ENCODE peak calls at places on chromosomes 13 and 19, in four cellular contexts. M, G, B and X are unnamed samples. For H3K4me1, the result is how much of the 10 kb centered on the place peaks cover.

GRCh38 chr13:51396352-51396751 is 56.5 kb downstream of the INTS6 start:
- DNase-seq in M (no peak), G (no peak), B (no peak), X (no peak)

GRCh38 chr19:39557791-39558622 is 18.0 kb upstream of the EID2 start:
- DNase-seq in M (no peak), G (no peak), B (no peak), X (no peak)

GRCh38 chr13:81872581-81872980 is 1531.7 kb upstream of the SPRY2 start:
- DNase-seq in M (no peak), G (peak), B (no peak), X (no peak)

GRCh38 chr19:55069137-55069858 is 6.3 kb upstream of the RDH13 start:
- DNase-seq in M (no peak), G (no peak), B (peak), X (no peak)

GRCh38 chr19:46788101-46788967 is at the start of gene SLC1A5:
- DNase-seq in M (peak), G (peak), B (peak), X (peak)

GRCh38 chr19:35619290-35619923 is 6.9 kb downstream of the HAUS5 start:
- DNase-seq in M (no peak), G (no peak), B (no peak), X (no peak)

GRCh38 chr13:33119886-33120543 is 103.8 kb downstream of the KL start:
- DNase-seq in M (no peak), G (no peak), B (no peak), X (no peak)

GRCh38 chr19:8335343-8336071 is 7.6 kb downstream of the KANK3 start:
- DNase-seq in M (no peak), G (no peak), B (no peak), X (no peak)

GRCh38 chr13:49399801-49400472 is 43.9 kb downstream of the CAB39L start:
- DNase-seq in M (no peak), G (no peak), B (no peak), X (no peak)

GRCh38 chr13:26561636-26562537 is 4.4 kb downstream of the WASF3 start:
- DNase-seq in M (no peak), G (no peak), B (no peak), X (no peak)

GRCh38 chr13:26628706-26629105 is 71.2 kb downstream of the WASF3 start:
- DNase-seq in M (no peak), G (no peak), B (no peak), X (no peak)

GRCh38 chr13:43686557-43686956 is 100.2 kb downstream of the ENOX1 start:
- DNase-seq in M (peak), G (peak), B (no peak), X (peak)

GRCh38 chr19:55149078-55150003 is at the start of gene TNNT1:
- DNase-seq in M (no peak), G (no peak), B (no peak), X (no peak)

GRCh38 chr19:1360818-1361461 is 22.8 kb upstream of the NDUFS7 start:
- DNase-seq in M (peak), G (peak), B (no peak), X (peak)

GRCh38 chr13:51541809-51542258 is 42.4 kb upstream of the WDFY2 start:
- DNase-seq in M (no peak), G (peak), B (peak), X (no peak)

GRCh38 chr13:50128406-50129048 is 113.3 kb downstream of the KCNRG start:
- DNase-seq in M (no peak), G (no peak), B (no peak), X (no peak)

GRCh38 chr13:110886475-110887241 is 28.2 kb downstream of the ANKRD10 start:
- DNase-seq in M (no peak), G (no peak), B (no peak), X (no peak)

GRCh38 chr13:28576037-28576436 is 81.1 kb upstream of the FLT1 start:
- DNase-seq in M (no peak), G (no peak), B (no peak), X (no peak)

GRCh38 chr13:41897126-41897525 is 63.8 kb downstream of the VWA8 start:
- DNase-seq in M (no peak), G (no peak), B (no peak), X (no peak)

GRCh38 chr13:41457589-41458186 is 338 bp downstream of the RGCC start:
- DNase-seq in M (peak), G (no peak), B (no peak), X (no peak)

GRCh38 chr19:48975947-48976847 is 11.1 kb downstream of the FTL start:
- DNase-seq in M (no peak), G (peak), B (no peak), X (no peak)

GRCh38 chr13:29594310-29594709 is 1.2 kb downstream of the SLC7A1 start:
- DNase-seq in M (peak), G (peak), B (peak), X (peak)

GRCh38 chr19:53132231-53132991 is at the start of gene ZNF415:
- DNase-seq in M (peak), G (peak), B (peak), X (peak)

GRCh38 chr19:39833464-39834286 is at the start of gene DYRK1B:
- DNase-seq in M (peak), G (peak), B (peak), X (peak)

GRCh38 chr19:39481229-39481545 is 549 bp downstream of the TIMM50 start:
- DNase-seq in M (no peak), G (no peak), B (no peak), X (no peak)

GRCh38 chr13:41017153-41017552 is 2.0 kb downstream of the ELF1 start:
- DNase-seq in M (no peak), G (no peak), B (peak), X (no peak)

GRCh38 chr13:75303295-75303694 is 178.7 kb downstream of the TBC1D4 start:
- DNase-seq in M (no peak), G (no peak), B (no peak), X (no peak)

GRCh38 chr19:54439174-54439851 is 9.7 kb upstream of the LENG8 start:
- DNase-seq in M (no peak), G (peak), B (peak), X (no peak)

GRCh38 chr13:27619093-27619705 is 1.1 kb downstream of the LNX2 start:
- DNase-seq in M (no peak), G (no peak), B (no peak), X (no peak)

GRCh38 chr13:71477735-71478134 is 389.3 kb downstream of the DACH1 start:
- DNase-seq in M (no peak), G (no peak), B (no peak), X (no peak)

GRCh38 chr13:30744686-30745085 is 9.3 kb downstream of the ALOX5AP start:
- DNase-seq in M (no peak), G (no peak), B (no peak), X (no peak)

GRCh38 chr13:30744056-30744684 is 8.8 kb downstream of the ALOX5AP start:
- DNase-seq in M (peak), G (no peak), B (peak), X (no peak)

GRCh38 chr13:30742896-30743295 is 7.6 kb downstream of the ALOX5AP start:
- DNase-seq in M (no peak), G (no peak), B (no peak), X (no peak)

GRCh38 chr13:30745917-30746686 is 10.8 kb downstream of the ALOX5AP start:
- DNase-seq in M (peak), G (peak), B (no peak), X (no peak)

GRCh38 chr13:30743319-30744055 is 8.1 kb downstream of the ALOX5AP start:
- DNase-seq in M (no peak), G (no peak), B (peak), X (no peak)
- H3K4me1 ChIP-seq in M (under half), G (under half), B (under half), X (under half)

DNA sequence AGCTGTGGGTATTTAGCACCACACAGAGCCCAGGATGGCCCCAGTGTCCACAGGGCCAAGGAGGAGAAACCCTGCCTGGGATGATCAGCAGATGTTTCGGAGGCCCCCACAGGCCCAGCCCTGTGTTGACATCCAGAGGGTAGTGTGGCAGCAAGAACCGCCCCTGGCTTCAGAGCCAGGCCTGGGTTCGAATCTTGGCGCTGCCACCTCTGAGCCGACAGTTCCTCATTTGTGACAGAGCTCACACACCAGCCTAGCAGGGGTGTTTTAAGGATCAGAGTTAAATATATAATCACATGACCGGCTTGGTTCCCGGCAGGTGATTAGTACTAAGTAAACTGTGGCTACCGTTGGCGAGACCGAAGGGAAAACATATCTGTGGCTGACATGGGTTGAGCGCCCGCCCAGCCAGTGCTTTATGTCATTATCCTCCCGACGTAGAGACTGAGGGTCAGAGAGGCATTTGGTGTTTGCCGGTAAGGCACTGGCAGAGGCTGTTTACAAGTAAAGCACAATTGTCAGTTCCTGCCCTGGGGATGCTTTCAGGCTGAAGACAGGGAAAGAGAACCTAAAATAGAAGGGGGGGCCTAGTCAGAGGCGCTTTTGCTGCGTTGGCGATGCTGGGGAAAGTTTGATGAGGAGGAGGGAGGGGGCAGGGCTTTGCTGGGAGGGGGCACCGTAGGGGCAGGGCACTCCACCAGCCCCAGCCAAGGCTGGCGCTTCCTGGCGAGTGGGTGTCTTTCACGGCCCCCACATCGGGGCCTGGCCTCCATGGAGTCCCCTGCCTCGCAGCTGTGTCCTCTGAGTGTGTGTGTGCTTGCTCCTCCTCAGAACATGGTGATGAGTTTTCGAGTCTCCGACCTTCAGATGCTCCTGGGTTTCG is 4.8 kb downstream of the PIAS4 start:
- DNase-seq in M (peak), G (no peak), B (peak), X (peak)
- H3K4me1 ChIP-seq in M (under half), G (under half), B (half or more), X (under half)

GRCh38 chr19:42246869-42247630 is 4.6 kb upstream of the GSK3A start:
- DNase-seq in M (no peak), G (no peak), B (no peak), X (no peak)

GRCh38 chr19:42242071-42242511 is 311 bp downstream of the GSK3A start:
- DNase-seq in M (no peak), G (no peak), B (no peak), X (no peak)

GRCh38 chr19:42246143-42246868 is 3.9 kb upstream of the GSK3A start:
- DNase-seq in M (peak), G (peak), B (peak), X (peak)

GRCh38 chr19:42242512-42243409 is at the start of gene GSK3A:
- DNase-seq in M (peak), G (peak), B (peak), X (peak)

GRCh38 chr19:42244452-42245220 is 2.2 kb upstream of the GSK3A start:
- DNase-seq in M (peak), G (peak), B (peak), X (peak)
- H3K4me1 ChIP-seq in M (under half), G (under half), B (half or more), X (half or more)

DNA sequence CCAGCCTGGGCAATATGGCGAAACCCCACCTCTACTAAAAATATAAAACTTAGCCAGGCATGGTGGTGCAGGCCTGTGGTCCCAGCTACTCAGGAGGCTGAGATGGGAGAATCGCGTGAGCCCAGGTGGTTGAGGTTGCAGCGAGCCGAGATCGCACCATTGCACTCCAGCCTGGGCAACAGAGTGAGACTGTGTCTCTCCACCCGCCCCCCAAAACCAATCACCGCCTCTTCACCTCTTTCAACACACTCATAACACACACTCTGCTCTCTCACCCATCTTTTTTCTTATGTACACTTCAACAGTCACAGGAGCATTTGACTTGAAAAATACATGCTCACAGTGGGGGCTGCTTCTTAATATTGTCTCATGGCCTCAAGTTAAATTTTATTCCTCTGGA is 76.8 kb downstream of the ESD start:
- DNase-seq in M (no peak), G (no peak), B (no peak), X (no peak)
- H3K4me1 ChIP-seq in M (under half), G (under half), B (under half), X (under half)

GRCh38 chr19:6059396-6059947 is 50.8 kb downstream of the RFX2 start:
- DNase-seq in M (no peak), G (no peak), B (no peak), X (no peak)
- H3K4me1 ChIP-seq in M (under half), G (under half), B (half or more), X (half or more)

GRCh38 chr13:39407138-39407537 is 195.9 kb downstream of the LHFPL6 start:
- DNase-seq in M (no peak), G (no peak), B (no peak), X (no peak)
- H3K4me1 ChIP-seq in M (under half), G (under half), B (under half), X (under half)

DNA sequence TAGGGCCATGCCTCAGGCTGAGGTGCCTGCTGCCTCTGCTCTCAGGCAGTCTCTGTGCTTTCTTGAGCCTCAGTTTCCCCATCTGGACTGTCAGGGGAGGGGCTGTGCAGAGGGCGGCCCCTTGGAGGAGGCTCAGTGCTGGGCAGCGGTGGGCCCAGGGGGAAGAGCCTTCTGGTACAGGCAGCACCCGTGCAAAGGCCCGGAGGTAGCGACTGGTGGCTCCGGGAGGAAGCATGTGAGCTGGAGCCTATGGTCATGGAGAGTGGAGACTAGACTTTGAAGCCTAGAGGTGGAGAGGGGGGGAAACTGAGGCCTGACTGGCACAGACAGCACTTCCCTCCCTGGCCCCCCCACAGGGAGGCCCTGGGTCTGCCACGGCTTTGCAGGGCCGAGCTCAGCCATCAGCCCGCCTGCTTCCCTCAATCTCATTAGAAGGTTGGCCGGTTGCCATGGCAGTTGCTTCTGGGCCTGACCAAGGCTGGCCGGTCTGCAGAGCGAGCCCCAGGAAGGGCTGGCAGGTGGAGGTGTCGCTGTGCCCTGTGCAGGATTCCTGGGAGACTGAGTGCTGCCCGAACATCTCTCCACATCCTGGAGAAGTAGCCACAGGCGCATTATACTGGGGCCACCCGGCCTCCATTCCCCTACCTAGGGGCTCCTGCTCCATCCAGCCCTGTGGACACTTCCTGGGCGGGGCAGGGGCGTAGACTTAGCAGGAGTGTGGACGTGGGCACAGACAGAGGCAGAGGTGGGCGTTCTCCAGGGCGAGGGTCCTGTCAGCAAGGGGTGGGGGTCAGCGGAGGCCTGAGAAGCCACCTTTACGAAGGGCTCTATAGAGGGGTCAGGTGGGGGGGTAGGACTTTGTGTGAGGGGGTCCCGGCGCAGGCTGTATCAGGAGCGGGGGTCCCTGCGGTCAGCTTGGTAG is 53.2 kb downstream of the CRTC1 start:
- DNase-seq in M (no peak), G (peak), B (peak), X (no peak)
- H3K4me1 ChIP-seq in M (under half), G (half or more), B (half or more), X (under half)

DNA sequence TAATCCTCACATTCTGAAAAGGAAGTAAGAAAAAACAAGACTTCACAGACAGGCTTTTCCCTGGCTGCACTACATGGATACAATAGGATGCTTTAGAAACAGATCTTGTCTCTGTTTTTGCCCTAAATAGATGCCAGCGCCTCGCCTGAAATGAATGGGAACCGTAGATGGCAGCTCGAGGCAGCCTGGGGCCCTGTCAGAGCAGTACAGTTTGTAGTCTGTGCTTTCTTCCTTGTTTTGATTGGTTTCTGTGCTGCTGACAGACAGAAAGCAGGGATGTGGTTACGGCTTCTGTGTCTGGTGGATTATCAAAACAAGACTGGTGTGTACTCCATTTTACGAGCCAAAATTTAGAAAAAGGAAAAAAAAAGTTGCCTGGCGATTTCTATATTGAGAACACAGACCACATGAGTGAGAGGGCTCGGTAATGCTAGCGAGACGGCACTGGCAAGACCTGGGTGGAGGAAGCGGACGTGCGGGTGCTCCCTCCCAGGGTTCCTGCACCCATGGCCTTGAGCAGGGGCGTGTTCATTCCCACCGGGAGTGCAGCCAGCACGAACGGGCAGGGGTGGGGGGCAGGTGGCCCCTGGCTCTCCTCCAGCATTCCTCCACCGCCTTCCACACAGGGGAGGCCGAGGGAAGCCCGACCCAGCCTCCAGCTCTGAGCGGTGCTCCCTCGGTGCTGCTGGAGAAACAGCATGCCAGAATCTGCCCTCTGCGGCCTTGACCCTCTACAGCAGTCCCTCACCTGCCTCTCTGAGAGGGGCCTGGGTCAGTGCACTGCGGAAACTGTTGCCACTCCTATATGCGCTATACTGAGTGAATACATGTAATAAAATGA is 37.5 kb upstream of the C1QTNF9 start:
- DNase-seq in M (peak), G (no peak), B (peak), X (peak)
- H3K4me1 ChIP-seq in M (under half), G (under half), B (half or more), X (under half)

GRCh38 chr19:42115705-42116104 is 16.5 kb downstream of the POU2F2 start:
- DNase-seq in M (no peak), G (no peak), B (no peak), X (no peak)

GRCh38 chr19:42116308-42117075 is 15.8 kb downstream of the POU2F2 start:
- DNase-seq in M (no peak), G (no peak), B (no peak), X (no peak)

GRCh38 chr19:42113641-42114348 is 18.5 kb downstream of the POU2F2 start:
- DNase-seq in M (no peak), G (peak), B (no peak), X (no peak)

GRCh38 chr19:42115219-42115618 is 17.0 kb downstream of the POU2F2 start:
- DNase-seq in M (no peak), G (no peak), B (no peak), X (no peak)

GRCh38 chr19:42114412-42114811 is 17.8 kb downstream of the POU2F2 start:
- DNase-seq in M (no peak), G (peak), B (no peak), X (no peak)
- H3K4me1 ChIP-seq in M (under half), G (under half), B (under half), X (under half)